ENCODE peak calls at places on chromosomes 12 and 14, in six cellular contexts. K is HCT116, G is ovary, U is uterus, B is heart left ventricle, W is stomach. S is an unnamed sample.

GRCh38 chr12:108724054-108724889 is 7.0 kb downstream of the CORO1C start:
- DNase-seq in K (no peak), U (no peak), G (no peak), W (no peak), B (no peak), S (no peak)

GRCh38 chr12:109679716-109680520 is 33.7 kb upstream of the FAM222A start:
- DNase-seq in G (no peak), W (no peak), K (no peak), U (no peak), B (no peak), S (no peak)

GRCh38 chr12:38669530-38669929 is 235.9 kb downstream of the CPNE8 start:
- DNase-seq in U (no peak), W (no peak), B (no peak), G (no peak), K (no peak), S (no peak)

GRCh38 chr12:50390284-50390683 is 6.1 kb downstream of the FAM186A start:
- DNase-seq in K (peak), W (no peak), B (no peak), U (no peak), G (no peak), S (no peak)

GRCh38 chr14:74606727-74607126 is 5.3 kb downstream of the LTBP2 start:
- DNase-seq in K (no peak), W (no peak), B (no peak), G (no peak), U (no peak), S (no peak)

GRCh38 chr12:52552055-52552454 is 890 bp downstream of the KRT71 start:
- DNase-seq in B (no peak), G (no peak), U (no peak), K (no peak), W (no peak), S (peak)

GRCh38 chr12:63845726-63846125 is 1.2 kb downstream of the SRGAP1 start:
- DNase-seq in B (no peak), U (no peak), G (no peak), K (no peak), W (no peak), S (no peak)

GRCh38 chr12:117466677-117467362 is 105.4 kb upstream of the NOS1 start:
- DNase-seq in K (no peak), B (no peak), W (no peak), U (no peak), G (no peak), S (no peak)

GRCh38 chr12:2801044-2801783 is 6.4 kb downstream of the FKBP4 start:
- DNase-seq in U (no peak), W (peak), G (no peak), B (no peak), K (no peak), S (peak)

GRCh38 chr12:47698055-47698454 is 7.8 kb downstream of the RPAP3 start:
- DNase-seq in G (no peak), B (no peak), U (no peak), K (no peak), W (no peak), S (no peak)

GRCh38 chr12:50185975-50186663 is 18.9 kb upstream of the CERS5 start:
- DNase-seq in W (no peak), G (no peak), U (no peak), K (no peak), B (no peak), S (no peak)

GRCh38 chr14:104144453-104144790 is 6.0 kb downstream of the KIF26A start:
- DNase-seq in W (no peak), G (no peak), K (no peak), B (no peak), U (no peak), S (no peak)

GRCh38 chr12:62372825-62373224 is 93.8 kb upstream of the MON2 start:
- DNase-seq in G (no peak), U (no peak), W (no peak), K (no peak), B (no peak), S (no peak)

GRCh38 chr12:19131020-19131431 is 1.5 kb downstream of the PLEKHA5 start:
- DNase-seq in K (peak), U (peak), B (no peak), G (no peak), W (peak), S (peak)

GRCh38 chr12:81896771-81897170 is 137.6 kb upstream of the PPFIA2 start:
- DNase-seq in W (no peak), U (no peak), G (no peak), K (no peak), B (no peak), S (peak)

GRCh38 chr12:121843236-121843982 is 15.2 kb downstream of the HPD start:
- DNase-seq in G (no peak), W (no peak), B (no peak), K (no peak), U (no peak), S (no peak)

GRCh38 chr12:106986625-106987389 is at the start of gene MTERF2:
- DNase-seq in G (peak), U (peak), K (peak), B (peak), W (peak), S (peak)
- TF ChIP-seq POLR2A in G (peak), U (peak), K (no peak), B (no peak), W (peak), S (peak)

GRCh38 chr14:22549304-22549962 is 39.6 kb downstream of the DAD1 start:
- DNase-seq in K (no peak), U (no peak), B (no peak), W (no peak), G (no peak), S (no peak)

GRCh38 chr14:22551597-22551982 is 37.4 kb downstream of the DAD1 start:
- DNase-seq in G (no peak), W (no peak), B (no peak), U (no peak), K (no peak), S (no peak)

GRCh38 chr14:22547948-22548750 is 40.9 kb downstream of the DAD1 start:
- DNase-seq in B (no peak), W (no peak), G (no peak), K (no peak), U (no peak), S (no peak)

GRCh38 chr14:22552001-22552826 is 36.8 kb downstream of the DAD1 start:
- DNase-seq in B (no peak), W (no peak), K (no peak), U (no peak), G (no peak), S (no peak)

GRCh38 chr14:22549981-22550670 is 38.9 kb downstream of the DAD1 start:
- DNase-seq in K (no peak), U (no peak), G (no peak), W (no peak), B (no peak), S (no peak)
- H3K4me3 ChIP-seq in K (no peak), U (no peak), G (no peak), W (no peak), B (no peak), S (no peak)

DNA sequence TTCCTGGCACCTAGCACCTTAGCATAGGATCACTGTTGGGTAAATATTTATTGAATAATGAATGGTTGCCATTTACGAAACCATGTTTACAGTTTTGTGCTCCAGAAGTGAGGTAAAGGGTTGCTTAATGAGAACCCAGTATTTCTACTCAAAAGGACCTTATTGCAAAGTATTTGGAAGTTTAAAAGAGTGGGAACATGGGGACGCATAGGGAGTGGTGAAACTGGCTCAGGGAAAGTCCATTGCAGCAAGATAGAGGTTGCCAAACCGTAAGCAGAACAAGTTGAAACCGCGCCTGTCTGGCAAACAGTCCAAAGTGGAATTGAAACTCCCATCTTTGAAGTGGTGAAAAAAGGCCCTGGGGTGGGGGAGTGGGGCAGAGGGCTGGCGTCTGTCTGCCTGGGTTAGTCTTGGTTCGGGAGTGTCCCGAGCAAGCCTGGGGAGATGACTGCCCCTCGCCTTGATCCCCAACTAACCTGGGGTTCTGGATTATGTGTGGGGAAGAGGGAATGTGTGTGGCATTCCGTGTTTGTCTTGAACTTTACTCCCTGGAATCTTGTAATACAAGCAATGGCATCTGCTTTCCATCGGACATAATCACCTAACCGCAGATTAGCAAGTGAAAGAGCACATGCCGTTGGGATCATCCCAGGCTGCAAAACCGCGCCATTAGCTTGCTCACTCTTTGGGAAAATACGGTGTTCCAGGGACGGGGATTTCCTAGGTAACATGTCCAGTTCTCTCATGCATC is 7.2 kb downstream of the ALDH2 start:
- DNase-seq in U (peak), K (no peak), B (peak), G (peak), W (peak), S (peak)
- TF ChIP-seq POLR2A in U (no peak), K (no peak), B (no peak), G (no peak), W (no peak), S (peak)

GRCh38 chr14:95527392-95528002 is 7.4 kb upstream of the GLRX5 start:
- DNase-seq in W (peak), K (no peak), B (no peak), G (peak), U (peak), S (peak)
- H3K4me3 ChIP-seq in W (no peak), K (no peak), B (no peak), G (no peak), U (no peak), S (no peak)

GRCh38 chr12:55715169-55715764 is 579 bp upstream of the BLOC1S1 start:
- DNase-seq in W (no peak), G (no peak), B (no peak), K (no peak), U (no peak), S (no peak)

GRCh38 chr12:55718020-55718419 is 2.2 kb upstream of the RDH5 start:
- DNase-seq in K (no peak), G (no peak), B (no peak), W (no peak), U (no peak), S (no peak)

GRCh38 chr12:55717397-55718007 is 1.7 kb downstream of the BLOC1S1 start:
- DNase-seq in U (no peak), B (no peak), K (no peak), W (no peak), G (no peak), S (no peak)

GRCh38 chr12:55716582-55717396 is 943 bp downstream of the BLOC1S1 start:
- DNase-seq in U (no peak), K (no peak), G (no peak), B (no peak), W (no peak), S (no peak)

GRCh38 chr12:55715833-55716581 is at the start of gene BLOC1S1:
- DNase-seq in W (peak), B (peak), U (peak), K (peak), G (peak), S (peak)
- TF ChIP-seq POLR2A in W (no peak), B (no peak), U (peak), K (peak), G (peak), S (peak)

GRCh38 chr14:78762331-78762730 is 592.2 kb downstream of the NRXN3 start:
- DNase-seq in B (no peak), U (no peak), K (no peak), W (no peak), G (no peak), S (no peak)

GRCh38 chr14:78763746-78764145 is 593.6 kb downstream of the NRXN3 start:
- DNase-seq in W (no peak), G (no peak), B (no peak), U (no peak), K (no peak), S (no peak)

GRCh38 chr14:78767436-78767835 is 597.3 kb downstream of the NRXN3 start:
- DNase-seq in W (no peak), K (no peak), B (no peak), U (no peak), G (no peak), S (no peak)

GRCh38 chr14:78764240-78764639 is 594.1 kb downstream of the NRXN3 start:
- DNase-seq in W (no peak), U (no peak), B (no peak), K (no peak), G (no peak), S (no peak)

GRCh38 chr14:78764645-78765044 is 594.5 kb downstream of the NRXN3 start:
- DNase-seq in W (no peak), B (no peak), U (no peak), G (no peak), K (no peak), S (no peak)
- H3K4me3 ChIP-seq in W (no peak), B (no peak), U (no peak), G (no peak), K (no peak), S (no peak)

GRCh38 chr12:76028649-76029277 is 2.8 kb downstream of the PHLDA1 start:
- DNase-seq in G (no peak), U (no peak), W (no peak), B (no peak), K (no peak), S (no peak)
- TF ChIP-seq POLR2A in G (no peak), U (no peak), W (no peak), B (no peak), K (peak), S (no peak)